ENCODE peak calls at places on chromosome 2, in nine cellular contexts. G, S, D, T, W, M, F, P and I are unnamed samples.

GRCh38 chr2:43225093-43225787 is 1.2 kb downstream of the ZFP36L2 start:
- DNase-seq in G (no peak), S (peak; percentile 58), D (peak; percentile 67), T (peak; percentile 78), W (peak; percentile 74), M (no peak), F (peak; percentile 47), P (no peak), I (peak; percentile 80)

GRCh38 chr2:37472959-37473358 is 128.5 kb downstream of the QPCT start:
- DNase-seq in G (peak; percentile 81), S (no peak), D (peak; percentile 84), T (no peak), W (no peak), M (no peak), F (no peak), P (no peak), I (peak; percentile 79)

GRCh38 chr2:85318222-85319182 is 9.3 kb downstream of the TGOLN2 start:
- DNase-seq in G (no peak), S (no peak), D (peak; percentile 88), T (no peak), W (peak; percentile 14), M (no peak), F (no peak), P (no peak), I (no peak)

GRCh38 chr2:11829324-11829946 is 83.0 kb downstream of the LPIN1 start:
- DNase-seq in G (peak; percentile 88), S (peak; percentile 62), D (peak; percentile 46), T (peak; percentile 79), W (peak; percentile 77), M (peak; percentile 80), F (peak; percentile 91), P (peak; percentile 84), I (peak; percentile 83)

GRCh38 chr2:58562281-58562680 is 321.2 kb upstream of the FANCL start:
- DNase-seq in G (no peak), S (no peak), D (no peak), T (no peak), W (no peak), M (no peak), F (no peak), P (no peak), I (no peak)

GRCh38 chr2:197398913-197399312 is 35.9 kb downstream of the SF3B1 start:
- DNase-seq in G (no peak), S (no peak), D (no peak), T (no peak), W (no peak), M (no peak), F (no peak), P (no peak), I (no peak)

GRCh38 chr2:177604291-177605065 is 211.9 kb downstream of the AGPS start:
- DNase-seq in G (peak; percentile 66), S (peak; percentile 30), D (peak; percentile 61), T (no peak), W (peak; percentile 43), M (no peak), F (peak; percentile 46), P (no peak), I (no peak)

GRCh38 chr2:201642086-201642578 is 1.2 kb downstream of the TMEM237 start:
- DNase-seq in G (peak; percentile 96), S (no peak), D (no peak), T (no peak), W (no peak), M (no peak), F (no peak), P (no peak), I (no peak)

GRCh38 chr2:100494712-100495111 is 24.4 kb downstream of the NMS start:
- DNase-seq in G (no peak), S (no peak), D (no peak), T (no peak), W (no peak), M (no peak), F (no peak), P (no peak), I (no peak)

GRCh38 chr2:20611077-20611843 is 39.6 kb downstream of the HS1BP3 start:
- DNase-seq in G (no peak), S (no peak), D (no peak), T (peak; percentile 84), W (peak; percentile 35), M (no peak), F (no peak), P (peak; percentile 75), I (peak; percentile 87)

GRCh38 chr2:12856934-12857660 is 140.4 kb downstream of the TRIB2 start:
- DNase-seq in G (no peak), S (no peak), D (peak; percentile 63), T (no peak), W (peak; percentile 92), M (no peak), F (no peak), P (no peak), I (no peak)

GRCh38 chr2:207351171-207351570 is 178.6 kb upstream of the CREB1 start:
- DNase-seq in G (no peak), S (no peak), D (no peak), T (no peak), W (no peak), M (no peak), F (no peak), P (no peak), I (no peak)

GRCh38 chr2:30379481-30379880 is 67.6 kb upstream of the LCLAT1 start:
- DNase-seq in G (no peak), S (no peak), D (no peak), T (no peak), W (no peak), M (no peak), F (no peak), P (no peak), I (no peak)

GRCh38 chr2:236359426-236359825 is 95.2 kb upstream of the ASB18 start:
- DNase-seq in G (peak; percentile 20), S (no peak), D (no peak), T (no peak), W (peak; percentile 1), M (no peak), F (peak; percentile 19), P (no peak), I (no peak)

GRCh38 chr2:65658871-65659270 is 226.5 kb upstream of the SPRED2 start:
- DNase-seq in G (no peak), S (no peak), D (no peak), T (no peak), W (no peak), M (no peak), F (no peak), P (no peak), I (no peak)

GRCh38 chr2:39665811-39666488 is at the start of gene TMEM178A:
- DNase-seq in G (peak; percentile 71), S (peak; percentile 56), D (no peak), T (peak; percentile 56), W (no peak), M (peak; percentile 52), F (peak; percentile 67), P (no peak), I (no peak)

GRCh38 chr2:142940606-142941223 is 63.3 kb downstream of the KYNU start:
- DNase-seq in G (no peak), S (no peak), D (no peak), T (no peak), W (no peak), M (no peak), F (no peak), P (no peak), I (no peak)

GRCh38 chr2:104358122-104358521 is 495.8 kb upstream of the POU3F3 start:
- DNase-seq in G (no peak), S (no peak), D (no peak), T (no peak), W (no peak), M (no peak), F (no peak), P (no peak), I (no peak)

GRCh38 chr2:176997074-176997791 is 215.4 kb upstream of the HNRNPA3 start:
- DNase-seq in G (no peak), S (peak; percentile 36), D (peak; percentile 21), T (no peak), W (no peak), M (no peak), F (no peak), P (no peak), I (no peak)

GRCh38 chr2:128879161-128879560 is 560.5 kb upstream of the HS6ST1 start:
- DNase-seq in G (no peak), S (no peak), D (no peak), T (no peak), W (no peak), M (no peak), F (peak; percentile 62), P (no peak), I (no peak)

GRCh38 chr2:150589760-150590159 is 102.3 kb upstream of the RND3 start:
- DNase-seq in G (no peak), S (no peak), D (no peak), T (no peak), W (no peak), M (no peak), F (no peak), P (no peak), I (no peak)

GRCh38 chr2:71974846-71975245 is 172.8 kb downstream of the CYP26B1 start:
- DNase-seq in G (no peak), S (no peak), D (no peak), T (no peak), W (no peak), M (no peak), F (no peak), P (no peak), I (no peak)